ENCODE peak calls at places on chromosomes 13 and 19, in eight cellular contexts. One of them, this sample, is unnamed.

GRCh38 chr13:22198001-22198400 is 527.1 kb downstream of the FGF9 start:
- DNase-seq in transverse colon: peak; percentile 23
- DNase-seq in choroid plexus epithelial cell: no peak
- DNase-seq in CD14-positive monocyte: no peak
- DNase-seq in suprapubic skin: no peak
- DNase-seq in WERI-Rb-1: no peak
- DNase-seq in H1: no peak
- DNase-seq in GM23338: no peak
- DNase-seq in this sample: no peak

GRCh38 chr13:113307491-113307890 is 10.5 kb downstream of the LAMP1 start:
- DNase-seq in WERI-Rb-1: no peak
- DNase-seq in suprapubic skin: no peak
- DNase-seq in CD14-positive monocyte: no peak
- DNase-seq in GM23338: no peak
- DNase-seq in transverse colon: no peak
- DNase-seq in choroid plexus epithelial cell: no peak
- DNase-seq in H1: no peak
- DNase-seq in this sample: no peak

GRCh38 chr13:112641456-112641855 is 48.4 kb upstream of the ATP11A start:
- DNase-seq in CD14-positive monocyte: no peak
- DNase-seq in GM23338: no peak
- DNase-seq in suprapubic skin: no peak
- DNase-seq in H1: no peak
- DNase-seq in choroid plexus epithelial cell: no peak
- DNase-seq in transverse colon: no peak
- DNase-seq in WERI-Rb-1: no peak
- DNase-seq in this sample: no peak

GRCh38 chr13:23744315-23744714 is 144.9 kb downstream of the MIPEP start:
- DNase-seq in GM23338: no peak
- DNase-seq in suprapubic skin: no peak
- DNase-seq in CD14-positive monocyte: no peak
- DNase-seq in choroid plexus epithelial cell: no peak
- DNase-seq in WERI-Rb-1: no peak
- DNase-seq in H1: no peak
- DNase-seq in transverse colon: no peak
- DNase-seq in this sample: no peak

GRCh38 chr19:20367811-20368294 is 197.7 kb downstream of the ZNF737 start:
- DNase-seq in choroid plexus epithelial cell: no peak
- DNase-seq in transverse colon: no peak
- DNase-seq in suprapubic skin: no peak
- DNase-seq in WERI-Rb-1: peak; percentile 87
- DNase-seq in H1: no peak
- DNase-seq in CD14-positive monocyte: no peak
- DNase-seq in GM23338: peak; percentile 75
- DNase-seq in this sample: no peak

GRCh38 chr13:73162912-73163911 is 104.4 kb downstream of the KLF5 start:
- DNase-seq in GM23338: no peak
- DNase-seq in choroid plexus epithelial cell: no peak
- DNase-seq in transverse colon: no peak
- DNase-seq in suprapubic skin: no peak
- DNase-seq in CD14-positive monocyte: no peak
- DNase-seq in WERI-Rb-1: no peak
- DNase-seq in H1: no peak
- DNase-seq in this sample: no peak

GRCh38 chr13:113897161-113897560 is 33.3 kb upstream of the GAS6 start:
- DNase-seq in choroid plexus epithelial cell: peak; percentile 80
- DNase-seq in WERI-Rb-1: no peak
- DNase-seq in suprapubic skin: no peak
- DNase-seq in transverse colon: no peak
- DNase-seq in GM23338: no peak
- DNase-seq in H1: no peak
- DNase-seq in CD14-positive monocyte: no peak
- DNase-seq in this sample: peak; percentile 18

GRCh38 chr19:5542665-5543064 is 25.1 kb downstream of the TINCR start:
- DNase-seq in GM23338: peak; percentile 58
- DNase-seq in CD14-positive monocyte: no peak
- DNase-seq in choroid plexus epithelial cell: peak; percentile 10
- DNase-seq in suprapubic skin: no peak
- DNase-seq in H1: no peak
- DNase-seq in transverse colon: no peak
- DNase-seq in WERI-Rb-1: peak; percentile 51
- DNase-seq in this sample: no peak

GRCh38 chr19:30755581-30755980 is 383.4 kb downstream of the ZNF536 start:
- DNase-seq in suprapubic skin: no peak
- DNase-seq in WERI-Rb-1: no peak
- DNase-seq in choroid plexus epithelial cell: no peak
- DNase-seq in GM23338: no peak
- DNase-seq in H1: no peak
- DNase-seq in CD14-positive monocyte: no peak
- DNase-seq in transverse colon: no peak
- DNase-seq in this sample: no peak

GRCh38 chr19:5974721-5975387 is 3.1 kb downstream of the RANBP3 start:
- DNase-seq in choroid plexus epithelial cell: peak; percentile 26
- DNase-seq in H1: no peak
- DNase-seq in WERI-Rb-1: no peak
- DNase-seq in suprapubic skin: no peak
- DNase-seq in CD14-positive monocyte: no peak
- DNase-seq in GM23338: no peak
- DNase-seq in transverse colon: no peak
- DNase-seq in this sample: no peak

GRCh38 chr19:5719274-5719960 is 529 bp downstream of the LONP1 start:
- DNase-seq in suprapubic skin: no peak
- DNase-seq in transverse colon: no peak
- DNase-seq in WERI-Rb-1: peak; percentile 42
- DNase-seq in CD14-positive monocyte: no peak
- DNase-seq in H1: no peak
- DNase-seq in choroid plexus epithelial cell: peak; percentile 38
- DNase-seq in GM23338: peak; percentile 42
- DNase-seq in this sample: no peak

GRCh38 chr19:46611791-46612190 is 10.7 kb downstream of the CALM3 start:
- DNase-seq in WERI-Rb-1: no peak
- DNase-seq in H1: no peak
- DNase-seq in suprapubic skin: no peak
- DNase-seq in CD14-positive monocyte: no peak
- DNase-seq in transverse colon: no peak
- DNase-seq in choroid plexus epithelial cell: no peak
- DNase-seq in GM23338: no peak
- DNase-seq in this sample: no peak

GRCh38 chr19:54556194-54556593 is 17.4 kb upstream of the LILRA2 start:
- DNase-seq in GM23338: no peak
- DNase-seq in transverse colon: no peak
- DNase-seq in H1: no peak
- DNase-seq in CD14-positive monocyte: no peak
- DNase-seq in suprapubic skin: no peak
- DNase-seq in choroid plexus epithelial cell: no peak
- DNase-seq in WERI-Rb-1: no peak
- DNase-seq in this sample: no peak

GRCh38 chr13:51148952-51149573 is 38.0 kb upstream of the C13orf42 start:
- DNase-seq in GM23338: peak; percentile 91
- DNase-seq in H1: peak; percentile 66
- DNase-seq in CD14-positive monocyte: no peak
- DNase-seq in suprapubic skin: no peak
- DNase-seq in WERI-Rb-1: peak; percentile 47
- DNase-seq in transverse colon: peak; percentile 11
- DNase-seq in choroid plexus epithelial cell: peak; percentile 88
- DNase-seq in this sample: no peak

GRCh38 chr13:51151463-51151862 is 40.4 kb upstream of the C13orf42 start:
- DNase-seq in WERI-Rb-1: no peak
- DNase-seq in transverse colon: no peak
- DNase-seq in CD14-positive monocyte: no peak
- DNase-seq in choroid plexus epithelial cell: no peak
- DNase-seq in H1: no peak
- DNase-seq in GM23338: no peak
- DNase-seq in suprapubic skin: no peak
- DNase-seq in this sample: no peak

GRCh38 chr13:51146667-51147066 is 35.6 kb upstream of the C13orf42 start:
- DNase-seq in transverse colon: no peak
- DNase-seq in H1: no peak
- DNase-seq in GM23338: no peak
- DNase-seq in choroid plexus epithelial cell: no peak
- DNase-seq in WERI-Rb-1: no peak
- DNase-seq in CD14-positive monocyte: no peak
- DNase-seq in suprapubic skin: no peak
- DNase-seq in this sample: no peak

GRCh38 chr13:51147732-51148131 is 36.7 kb upstream of the C13orf42 start:
- DNase-seq in suprapubic skin: no peak
- DNase-seq in WERI-Rb-1: peak; percentile 51
- DNase-seq in CD14-positive monocyte: no peak
- DNase-seq in choroid plexus epithelial cell: no peak
- DNase-seq in transverse colon: no peak
- DNase-seq in GM23338: no peak
- DNase-seq in H1: no peak
- DNase-seq in this sample: no peak

DNA sequence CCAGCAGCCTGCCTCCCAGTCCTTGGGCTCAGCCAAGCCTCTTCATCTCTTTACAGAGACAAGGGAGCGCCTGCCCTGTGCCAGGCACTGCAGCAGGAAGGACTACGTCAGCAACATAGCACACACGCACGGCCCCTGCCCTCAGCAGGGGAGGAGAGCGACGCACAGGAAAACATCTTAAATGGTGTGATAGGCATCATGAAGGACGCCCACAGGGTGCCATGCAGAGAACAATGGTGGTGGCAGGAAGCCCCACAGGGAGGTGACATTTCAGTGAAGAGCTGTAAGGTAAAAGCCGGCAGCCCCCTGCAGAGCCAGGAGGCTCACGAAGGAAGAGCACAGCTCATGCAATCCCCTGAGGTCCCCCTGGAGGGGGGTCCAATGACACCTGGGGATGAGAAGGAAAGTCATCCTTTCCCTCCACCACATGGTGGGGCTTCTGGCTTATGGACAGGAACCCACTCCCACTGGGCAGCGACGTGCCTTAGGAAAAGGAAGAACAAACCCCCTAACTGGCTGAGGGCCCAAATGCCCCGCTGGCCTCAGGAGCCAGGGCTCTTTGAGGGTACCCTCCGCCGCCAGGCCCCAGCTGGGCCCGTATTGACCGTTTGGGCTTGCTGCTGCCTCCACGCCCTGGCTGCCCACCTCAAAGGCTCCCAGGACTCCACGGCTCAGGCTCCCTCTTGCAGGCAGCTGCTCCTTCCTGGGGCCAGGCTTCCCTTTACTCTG is 37.3 kb upstream of the C13orf42 start:
- DNase-seq in suprapubic skin: no peak
- DNase-seq in choroid plexus epithelial cell: no peak
- DNase-seq in transverse colon: no peak
- DNase-seq in H1: peak; percentile 87
- DNase-seq in CD14-positive monocyte: no peak
- DNase-seq in GM23338: peak; percentile 78
- DNase-seq in WERI-Rb-1: peak; percentile 19
- DNase-seq in this sample: no peak
- TF ChIP-seq CTCF in suprapubic skin: no peak
- TF ChIP-seq CTCF in choroid plexus epithelial cell: no peak
- TF ChIP-seq CTCF in transverse colon: no peak
- TF ChIP-seq CTCF in H1: peak; percentile 22
- TF ChIP-seq CTCF in CD14-positive monocyte: no peak
- TF ChIP-seq CTCF in GM23338: peak; percentile 53
- TF ChIP-seq CTCF in WERI-Rb-1: no peak
- TF ChIP-seq CTCF in this sample: no peak

DNA sequence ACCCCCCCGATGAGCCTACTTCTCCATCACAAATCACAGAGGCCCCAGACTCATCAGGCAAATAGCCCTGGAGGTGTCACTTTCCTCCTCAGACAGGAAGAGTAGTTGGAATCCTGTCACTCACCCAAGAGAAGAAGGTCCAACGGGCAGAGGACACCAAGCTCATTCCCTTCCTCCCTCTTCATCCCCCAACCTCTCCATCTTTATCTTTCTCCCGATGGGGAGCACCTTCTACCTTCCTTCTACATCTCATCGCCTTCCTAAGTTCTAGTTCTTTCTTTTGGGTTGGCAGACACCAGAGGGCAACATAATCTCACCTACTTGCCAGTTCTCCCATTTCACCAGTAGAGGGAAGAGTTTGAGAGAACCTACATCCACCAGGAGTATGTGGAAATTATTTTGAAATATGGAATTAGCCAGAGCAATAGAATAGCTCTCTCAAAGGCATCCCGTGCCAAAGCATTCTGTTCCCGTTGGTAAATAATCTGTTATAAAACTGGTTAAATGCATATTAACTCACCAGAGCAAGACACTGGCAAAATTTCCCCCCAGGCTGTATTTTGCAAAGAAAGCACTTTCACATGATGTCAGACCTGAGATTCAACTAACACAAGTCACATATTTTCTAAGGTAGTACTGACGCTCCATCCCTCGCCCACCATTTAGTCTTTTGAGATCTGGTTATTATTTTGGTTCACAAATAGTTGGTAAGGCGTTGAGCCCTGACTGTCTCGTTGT is 55.0 kb downstream of the ZIC5 start:
- DNase-seq in transverse colon: no peak
- DNase-seq in WERI-Rb-1: peak; percentile 56
- DNase-seq in GM23338: peak; percentile 85
- DNase-seq in choroid plexus epithelial cell: peak; percentile 92
- DNase-seq in suprapubic skin: no peak
- DNase-seq in CD14-positive monocyte: no peak
- DNase-seq in H1: no peak
- DNase-seq in this sample: no peak
- TF ChIP-seq CTCF in transverse colon: peak; percentile 84
- TF ChIP-seq CTCF in WERI-Rb-1: peak; percentile 93
- TF ChIP-seq CTCF in GM23338: peak; percentile 99
- TF ChIP-seq CTCF in choroid plexus epithelial cell: peak; percentile 99
- TF ChIP-seq CTCF in suprapubic skin: peak; percentile 86
- TF ChIP-seq CTCF in CD14-positive monocyte: peak; percentile 91
- TF ChIP-seq CTCF in H1: peak; percentile 96
- TF ChIP-seq CTCF in this sample: peak; percentile 61

DNA sequence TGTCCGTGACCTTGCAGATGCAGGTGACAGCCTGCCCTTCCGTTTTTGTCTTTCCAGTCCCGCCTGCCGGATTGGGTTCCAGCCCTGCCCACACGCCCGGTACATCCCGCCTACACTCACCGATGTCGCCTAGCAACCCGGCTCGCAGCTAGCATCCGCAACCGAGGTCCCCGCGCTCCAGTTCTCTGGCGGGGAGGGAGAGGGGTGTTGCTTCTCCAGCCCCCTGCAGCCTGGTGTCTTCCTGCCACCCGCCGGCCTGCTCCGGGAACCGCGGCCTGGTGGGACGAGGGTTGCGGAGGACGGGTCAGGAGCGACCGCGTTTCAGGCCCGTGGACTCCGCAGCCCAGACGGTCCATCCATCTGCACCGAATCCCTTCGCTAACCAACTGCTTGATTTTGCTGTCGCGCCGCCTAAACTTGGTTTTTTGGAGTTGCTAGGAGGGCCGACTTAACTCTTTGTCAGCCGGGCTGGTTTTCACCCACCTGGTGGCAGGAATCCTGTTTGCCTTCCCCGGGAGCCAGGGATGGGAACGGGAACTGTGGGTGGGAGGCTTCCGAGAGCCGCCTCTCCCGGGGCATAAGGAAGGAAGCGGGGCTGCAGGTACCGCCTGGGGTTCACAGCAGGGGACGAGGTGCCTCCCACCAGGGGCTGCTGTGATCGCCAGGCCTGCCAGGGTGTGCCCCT is 15.4 kb upstream of the MATK start:
- DNase-seq in GM23338: peak; percentile 90
- DNase-seq in H1: no peak
- DNase-seq in suprapubic skin: no peak
- DNase-seq in choroid plexus epithelial cell: no peak
- DNase-seq in CD14-positive monocyte: no peak
- DNase-seq in transverse colon: peak; percentile 37
- DNase-seq in WERI-Rb-1: no peak
- DNase-seq in this sample: no peak
- TF ChIP-seq CTCF in GM23338: peak; percentile 22
- TF ChIP-seq CTCF in H1: peak; percentile 40
- TF ChIP-seq CTCF in suprapubic skin: no peak
- TF ChIP-seq CTCF in choroid plexus epithelial cell: peak; percentile 34
- TF ChIP-seq CTCF in CD14-positive monocyte: no peak
- TF ChIP-seq CTCF in transverse colon: no peak
- TF ChIP-seq CTCF in WERI-Rb-1: peak; percentile 9
- TF ChIP-seq CTCF in this sample: no peak

GRCh38 chr19:16117594-16118033 is 5.9 kb downstream of the RAB8A start:
- DNase-seq in suprapubic skin: no peak
- DNase-seq in WERI-Rb-1: no peak
- DNase-seq in choroid plexus epithelial cell: no peak
- DNase-seq in H1: no peak
- DNase-seq in GM23338: peak; percentile 59
- DNase-seq in CD14-positive monocyte: no peak
- DNase-seq in transverse colon: peak; percentile 51
- DNase-seq in this sample: no peak
- TF ChIP-seq CTCF in suprapubic skin: no peak
- TF ChIP-seq CTCF in WERI-Rb-1: peak; percentile 32
- TF ChIP-seq CTCF in choroid plexus epithelial cell: peak; percentile 34
- TF ChIP-seq CTCF in H1: peak; percentile 45
- TF ChIP-seq CTCF in GM23338: peak; percentile 60
- TF ChIP-seq CTCF in CD14-positive monocyte: no peak
- TF ChIP-seq CTCF in transverse colon: no peak
- TF ChIP-seq CTCF in this sample: no peak

This sample was measured in omental fat pad.